ENCODE peak calls at places on chromosomes 6 and 20, in five cellular contexts. One of them, this sample, is unnamed.

GRCh38 chr20:25317351-25318075 is 69.6 kb downstream of the PYGB start:
- DNase-seq in breast epithelium: no peak
- DNase-seq in HCT116: no peak
- DNase-seq in uterus: no peak
- DNase-seq in esophagus squamous epithelium: no peak
- DNase-seq in this sample: no peak

GRCh38 chr6:99138445-99138844 is 190.7 kb upstream of the FBXL4 start:
- DNase-seq in breast epithelium: no peak
- DNase-seq in HCT116: no peak
- DNase-seq in uterus: no peak
- DNase-seq in esophagus squamous epithelium: no peak
- DNase-seq in this sample: no peak

GRCh38 chr20:57329608-57330221 is at the start of gene SPO11:
- DNase-seq in breast epithelium: no peak
- DNase-seq in HCT116: no peak
- DNase-seq in uterus: no peak
- DNase-seq in esophagus squamous epithelium: no peak
- DNase-seq in this sample: no peak

GRCh38 chr6:33958208-33958862 is 154.5 kb upstream of the MLN start:
- DNase-seq in breast epithelium: no peak
- DNase-seq in HCT116: no peak
- DNase-seq in uterus: no peak
- DNase-seq in esophagus squamous epithelium: no peak
- DNase-seq in this sample: no peak

GRCh38 chr6:144931172-144932035 is 646.3 kb downstream of the UTRN start:
- DNase-seq in breast epithelium: peak; percentile 18
- DNase-seq in HCT116: no peak
- DNase-seq in uterus: no peak
- DNase-seq in esophagus squamous epithelium: no peak
- DNase-seq in this sample: no peak

GRCh38 chr6:64230530-64230929 is 594.9 kb downstream of the PHF3 start:
- DNase-seq in breast epithelium: no peak
- DNase-seq in HCT116: no peak
- DNase-seq in uterus: no peak
- DNase-seq in esophagus squamous epithelium: no peak
- DNase-seq in this sample: no peak

GRCh38 chr20:1062334-1063015 is 55.9 kb upstream of the PSMF1 start:
- DNase-seq in breast epithelium: no peak
- DNase-seq in HCT116: no peak
- DNase-seq in uterus: no peak
- DNase-seq in esophagus squamous epithelium: no peak
- DNase-seq in this sample: no peak

GRCh38 chr20:23225407-23226060 is 125.1 kb upstream of the NXT1 start:
- DNase-seq in breast epithelium: no peak
- DNase-seq in HCT116: no peak
- DNase-seq in uterus: peak; percentile 33
- DNase-seq in esophagus squamous epithelium: no peak
- DNase-seq in this sample: peak; percentile 83

GRCh38 chr20:48131581-48131980 is 346.3 kb upstream of the SULF2 start:
- DNase-seq in breast epithelium: no peak
- DNase-seq in HCT116: no peak
- DNase-seq in uterus: peak; percentile 79
- DNase-seq in esophagus squamous epithelium: no peak
- DNase-seq in this sample: no peak

GRCh38 chr6:2877960-2878359 is 25.1 kb downstream of the SERPINB9 start:
- DNase-seq in breast epithelium: no peak
- DNase-seq in HCT116: no peak
- DNase-seq in uterus: no peak
- DNase-seq in esophagus squamous epithelium: no peak
- DNase-seq in this sample: no peak

GRCh38 chr6:160678230-160678629 is 14.2 kb upstream of the LPA start:
- DNase-seq in breast epithelium: no peak
- DNase-seq in HCT116: no peak
- DNase-seq in uterus: no peak
- DNase-seq in esophagus squamous epithelium: no peak
- DNase-seq in this sample: no peak

GRCh38 chr6:44016131-44016870 is 111.0 kb downstream of the MRPL14 start:
- DNase-seq in breast epithelium: no peak
- DNase-seq in HCT116: no peak
- DNase-seq in uterus: no peak
- DNase-seq in esophagus squamous epithelium: no peak
- DNase-seq in this sample: no peak

GRCh38 chr6:143183735-143184134 is 123.0 kb downstream of the AIG1 start:
- DNase-seq in breast epithelium: no peak
- DNase-seq in HCT116: no peak
- DNase-seq in uterus: no peak
- DNase-seq in esophagus squamous epithelium: no peak
- DNase-seq in this sample: no peak

GRCh38 chr6:168128006-168128630 is 49.1 kb upstream of the FRMD1 start:
- DNase-seq in breast epithelium: peak; percentile 11
- DNase-seq in HCT116: no peak
- DNase-seq in uterus: peak; percentile 6
- DNase-seq in esophagus squamous epithelium: no peak
- DNase-seq in this sample: peak; percentile 30

GRCh38 chr20:18662279-18662678 is 74.4 kb downstream of the DTD1 start:
- DNase-seq in breast epithelium: no peak
- DNase-seq in HCT116: no peak
- DNase-seq in uterus: no peak
- DNase-seq in esophagus squamous epithelium: no peak
- DNase-seq in this sample: no peak

GRCh38 chr6:104527761-104528415 is 331.8 kb downstream of the HACE1 start:
- DNase-seq in breast epithelium: no peak
- DNase-seq in HCT116: no peak
- DNase-seq in uterus: no peak
- DNase-seq in esophagus squamous epithelium: no peak
- DNase-seq in this sample: no peak

GRCh38 chr6:30775104-30775503 is 30.8 kb upstream of the IER3 start:
- DNase-seq in breast epithelium: no peak
- DNase-seq in HCT116: no peak
- DNase-seq in uterus: no peak
- DNase-seq in esophagus squamous epithelium: no peak
- DNase-seq in this sample: no peak

GRCh38 chr6:39558079-39558478 is 167.1 kb downstream of the KIF6 start:
- DNase-seq in breast epithelium: no peak
- DNase-seq in HCT116: no peak
- DNase-seq in uterus: no peak
- DNase-seq in esophagus squamous epithelium: no peak
- DNase-seq in this sample: no peak

GRCh38 chr20:11891081-11891826 is 26.4 kb upstream of the BTBD3 start:
- DNase-seq in breast epithelium: peak; percentile 58
- DNase-seq in HCT116: no peak
- DNase-seq in uterus: peak; percentile 31
- DNase-seq in esophagus squamous epithelium: no peak
- DNase-seq in this sample: peak; percentile 70

GRCh38 chr6:76351275-76351674 is 278.8 kb upstream of the IMPG1 start:
- DNase-seq in breast epithelium: no peak
- DNase-seq in HCT116: peak; percentile 34
- DNase-seq in uterus: no peak
- DNase-seq in esophagus squamous epithelium: no peak
- DNase-seq in this sample: no peak

GRCh38 chr6:170172825-170173231 is 118.0 kb downstream of the DLL1 start:
- DNase-seq in breast epithelium: no peak
- DNase-seq in HCT116: no peak
- DNase-seq in uterus: no peak
- DNase-seq in esophagus squamous epithelium: no peak
- DNase-seq in this sample: no peak

GRCh38 chr6:137811121-137811911 is 55.7 kb upstream of the TNFAIP3 start:
- DNase-seq in breast epithelium: peak; percentile 37
- DNase-seq in HCT116: peak; percentile 55
- DNase-seq in uterus: peak; percentile 75
- DNase-seq in esophagus squamous epithelium: no peak
- DNase-seq in this sample: peak; percentile 90

GRCh38 chr6:7086488-7086887 is 21.3 kb upstream of the RREB1 start:
- DNase-seq in breast epithelium: no peak
- DNase-seq in HCT116: no peak
- DNase-seq in uterus: peak; percentile 23
- DNase-seq in esophagus squamous epithelium: no peak
- DNase-seq in this sample: no peak

GRCh38 chr6:163284151-163284550 is 130.4 kb upstream of the QKI start:
- DNase-seq in breast epithelium: no peak
- DNase-seq in HCT116: no peak
- DNase-seq in uterus: no peak
- DNase-seq in esophagus squamous epithelium: no peak
- DNase-seq in this sample: no peak

GRCh38 chr20:10978713-10979112 is 304.9 kb upstream of the JAG1 start:
- DNase-seq in breast epithelium: no peak
- DNase-seq in HCT116: no peak
- DNase-seq in uterus: no peak
- DNase-seq in esophagus squamous epithelium: no peak
- DNase-seq in this sample: no peak

GRCh38 chr20:43316271-43316670 is 126.6 kb upstream of the PTPRT start:
- DNase-seq in breast epithelium: no peak
- DNase-seq in HCT116: no peak
- DNase-seq in uterus: no peak
- DNase-seq in esophagus squamous epithelium: no peak
- DNase-seq in this sample: no peak
- TF ChIP-seq POLR2A in breast epithelium: no peak
- TF ChIP-seq POLR2A in HCT116: no peak
- TF ChIP-seq POLR2A in uterus: no peak
- TF ChIP-seq POLR2A in esophagus squamous epithelium: no peak
- TF ChIP-seq POLR2A in this sample: no peak

GRCh38 chr6:157775376-157775775 is 47.7 kb upstream of the SNX9 start:
- DNase-seq in breast epithelium: no peak
- DNase-seq in HCT116: no peak
- DNase-seq in uterus: no peak
- DNase-seq in esophagus squamous epithelium: no peak
- DNase-seq in this sample: no peak
- H3K27me3 ChIP-seq in breast epithelium: no peaks in the 10 kb centered on the region
- H3K27me3 ChIP-seq in HCT116: no peaks in the 10 kb centered on the region
- H3K27me3 ChIP-seq in uterus: no peaks in the 10 kb centered on the region
- H3K27me3 ChIP-seq in esophagus squamous epithelium: peaks cover 23% of the 10 kb centered on the region
- H3K27me3 ChIP-seq in this sample: peaks cover 8% of the 10 kb centered on the region

GRCh38 chr20:29874476-29875202 is 1382.8 kb upstream of the DEFB115 start:
- DNase-seq in breast epithelium: no peak
- DNase-seq in HCT116: no peak
- DNase-seq in uterus: no peak
- DNase-seq in esophagus squamous epithelium: no peak
- DNase-seq in this sample: no peak
- H3K9me3 ChIP-seq in breast epithelium: peaks cover 32% of the 10 kb centered on the region
- H3K9me3 ChIP-seq in HCT116: no peaks in the 10 kb centered on the region
- H3K9me3 ChIP-seq in uterus: no peaks in the 10 kb centered on the region
- H3K9me3 ChIP-seq in esophagus squamous epithelium: peaks cover 31% of the 10 kb centered on the region
- H3K9me3 ChIP-seq in this sample: peaks cover 21% of the 10 kb centered on the region

GRCh38 chr20:19699132-19699971 is 58.7 kb upstream of the RIN2 start:
- DNase-seq in breast epithelium: no peak
- DNase-seq in HCT116: peak; percentile 10
- DNase-seq in uterus: no peak
- DNase-seq in esophagus squamous epithelium: no peak
- DNase-seq in this sample: no peak

GRCh38 chr20:19693508-19693907 is 64.5 kb upstream of the RIN2 start:
- DNase-seq in breast epithelium: no peak
- DNase-seq in HCT116: no peak
- DNase-seq in uterus: no peak
- DNase-seq in esophagus squamous epithelium: no peak
- DNase-seq in this sample: no peak

GRCh38 chr20:19696620-19697019 is 61.4 kb upstream of the RIN2 start:
- DNase-seq in breast epithelium: no peak
- DNase-seq in HCT116: no peak
- DNase-seq in uterus: no peak
- DNase-seq in esophagus squamous epithelium: no peak
- DNase-seq in this sample: no peak

GRCh38 chr20:19695081-19695480 is 63.0 kb upstream of the RIN2 start:
- DNase-seq in breast epithelium: no peak
- DNase-seq in HCT116: no peak
- DNase-seq in uterus: no peak
- DNase-seq in esophagus squamous epithelium: no peak
- DNase-seq in this sample: no peak

GRCh38 chr20:19697415-19697814 is 60.6 kb upstream of the RIN2 start:
- DNase-seq in breast epithelium: no peak
- DNase-seq in HCT116: no peak
- DNase-seq in uterus: no peak
- DNase-seq in esophagus squamous epithelium: no peak
- DNase-seq in this sample: no peak
- TF ChIP-seq POLR2A in breast epithelium: no peak
- TF ChIP-seq POLR2A in HCT116: no peak
- TF ChIP-seq POLR2A in uterus: no peak
- TF ChIP-seq POLR2A in esophagus squamous epithelium: no peak
- TF ChIP-seq POLR2A in this sample: no peak

DNA sequence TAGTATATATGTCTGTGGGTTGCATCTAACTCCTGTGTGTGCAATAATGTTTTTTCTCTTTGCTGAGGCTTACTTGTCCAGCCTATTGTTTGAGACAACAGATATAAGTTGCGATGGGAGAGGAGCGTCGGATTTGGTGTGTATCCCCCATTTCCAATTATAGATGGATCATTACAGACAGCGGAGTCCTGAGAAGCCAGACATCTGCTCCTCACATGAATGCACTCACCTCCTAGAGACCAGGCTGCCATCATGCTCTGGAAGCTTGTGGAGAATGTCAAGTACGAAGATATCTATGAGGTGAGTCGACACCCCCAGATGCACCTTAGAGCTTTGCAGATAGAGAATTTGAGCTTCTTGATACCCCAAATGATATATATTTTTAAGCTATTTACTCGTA is at the start of gene TFAP2B:
- DNase-seq in breast epithelium: no peak
- DNase-seq in HCT116: no peak
- DNase-seq in uterus: no peak
- DNase-seq in esophagus squamous epithelium: no peak
- DNase-seq in this sample: no peak
- H3K27me3 ChIP-seq in breast epithelium: peaks cover 17% of the 10 kb centered on the region
- H3K27me3 ChIP-seq in HCT116: no peaks in the 10 kb centered on the region
- H3K27me3 ChIP-seq in uterus: no peaks in the 10 kb centered on the region
- H3K27me3 ChIP-seq in esophagus squamous epithelium: peaks cover 85% of the 10 kb centered on the region
- H3K27me3 ChIP-seq in this sample: peaks cover 68% of the 10 kb centered on the region

GRCh38 chr6:164417537-164417936 is 891.9 kb downstream of the C6orf118 start:
- DNase-seq in breast epithelium: no peak
- DNase-seq in HCT116: no peak
- DNase-seq in uterus: no peak
- DNase-seq in esophagus squamous epithelium: no peak
- DNase-seq in this sample: no peak

GRCh38 chr6:164419099-164419498 is 890.3 kb downstream of the C6orf118 start:
- DNase-seq in breast epithelium: no peak
- DNase-seq in HCT116: no peak
- DNase-seq in uterus: no peak
- DNase-seq in esophagus squamous epithelium: no peak
- DNase-seq in this sample: no peak

GRCh38 chr6:164412566-164412965 is 896.8 kb downstream of the C6orf118 start:
- DNase-seq in breast epithelium: no peak
- DNase-seq in HCT116: no peak
- DNase-seq in uterus: no peak
- DNase-seq in esophagus squamous epithelium: no peak
- DNase-seq in this sample: no peak

GRCh38 chr6:164415832-164416563 is 893.4 kb downstream of the C6orf118 start:
- DNase-seq in breast epithelium: no peak
- DNase-seq in HCT116: no peak
- DNase-seq in uterus: no peak
- DNase-seq in esophagus squamous epithelium: no peak
- DNase-seq in this sample: no peak

DNA sequence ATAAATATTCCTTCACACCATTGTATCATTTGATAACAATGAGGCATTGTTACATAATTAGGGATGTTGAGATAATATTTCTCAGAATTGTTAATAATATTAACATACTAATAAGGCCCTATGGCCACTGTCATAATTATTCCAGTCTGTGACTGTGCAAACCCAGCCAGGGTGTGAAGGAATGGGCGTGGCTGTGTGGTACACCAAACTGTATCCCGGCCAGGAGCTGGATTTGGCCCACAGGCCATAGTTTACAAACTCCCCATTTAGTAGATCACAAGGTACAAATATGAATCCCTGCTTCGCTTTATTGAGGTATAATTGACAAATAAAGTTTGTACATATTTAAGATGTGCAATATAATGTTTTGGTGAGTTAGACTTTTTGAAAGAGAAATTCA is 894.7 kb downstream of the C6orf118 start:
- DNase-seq in breast epithelium: no peak
- DNase-seq in HCT116: no peak
- DNase-seq in uterus: no peak
- DNase-seq in esophagus squamous epithelium: no peak
- DNase-seq in this sample: no peak
- H3K9me3 ChIP-seq in breast epithelium: no peaks in the 10 kb centered on the region
- H3K9me3 ChIP-seq in HCT116: peaks cover 16% of the 10 kb centered on the region
- H3K9me3 ChIP-seq in uterus: no peaks in the 10 kb centered on the region
- H3K9me3 ChIP-seq in esophagus squamous epithelium: no peaks in the 10 kb centered on the region
- H3K9me3 ChIP-seq in this sample: no peaks in the 10 kb centered on the region